ENCODE peak calls at places on chromosomes 13 and 19, in nine cellular contexts. I is activated CD4-positive, alpha-beta T cell treated with anti-CD3 and anti-CD28 coated beads, Interleukin-2, amount 50 U/mL, for 24 hours; Z is hepatocyte; A is G401; S is choroid plexus epithelial cell; Q is WTC11; D is nucleus accumbens; G is A172; R is neural crest cell. X is an unnamed sample.

GRCh38 chr19:7610491-7611240 is 15.0 kb downstream of the CAMSAP3 start:
- DNase-seq in I (no peak), D (no peak), Q (no peak), A (no peak), G (no peak), Z (no peak), R (no peak), S (no peak), X (no peak)

GRCh38 chr13:29943301-29944085 is 93.1 kb upstream of the UBL3 start:
- DNase-seq in Q (no peak), I (no peak), A (no peak), D (no peak), S (no peak), R (no peak), G (no peak), Z (no peak), X (no peak)

GRCh38 chr19:6724631-6725185 is 4.3 kb upstream of the C3 start:
- DNase-seq in D (no peak), A (no peak), S (no peak), I (no peak), Z (no peak), G (no peak), R (no peak), Q (no peak), X (no peak)

GRCh38 chr19:16285769-16286564 is 38.7 kb upstream of the KLF2 start:
- DNase-seq in G (no peak), I (no peak), Z (no peak), S (no peak), D (peak), Q (no peak), A (no peak), R (no peak), X (peak)

GRCh38 chr13:58056411-58056810 is 424.9 kb downstream of the PCDH17 start:
- DNase-seq in A (no peak), S (no peak), Q (no peak), R (no peak), G (no peak), D (no peak), Z (peak), I (no peak), X (no peak)

GRCh38 chr13:93505104-93505952 is 278.7 kb downstream of the GPC6 start:
- DNase-seq in D (no peak), Z (peak), S (peak), A (no peak), R (no peak), I (no peak), G (no peak), Q (no peak), X (peak)

GRCh38 chr19:48819366-48819816 is 8.6 kb upstream of the BCAT2 start:
- DNase-seq in A (peak), Z (peak), I (no peak), D (peak), G (peak), S (peak), R (no peak), Q (no peak), X (peak)

GRCh38 chr19:13086341-13086740 is 16.3 kb downstream of the LYL1 start:
- DNase-seq in A (no peak), G (no peak), I (no peak), S (no peak), D (no peak), R (no peak), Z (no peak), Q (no peak), X (no peak)

GRCh38 chr19:50330365-50331078 is 1.3 kb upstream of the KCNC3 start:
- DNase-seq in S (peak), I (peak), R (peak), G (peak), D (peak), Z (peak), Q (peak), A (peak), X (no peak)

GRCh38 chr19:7833225-7834156 is 3.5 kb downstream of the EVI5L start:
- DNase-seq in A (peak), G (peak), I (no peak), Z (no peak), Q (no peak), D (no peak), R (no peak), S (peak), X (peak)

GRCh38 chr19:15141143-15141542 is 33.9 kb downstream of the SYDE1 start:
- DNase-seq in R (no peak), I (no peak), D (no peak), A (no peak), G (no peak), Q (no peak), S (no peak), Z (no peak), X (no peak)

GRCh38 chr13:42803563-42804212 is 22.3 kb downstream of the FAM216B start:
- DNase-seq in R (no peak), Q (no peak), I (no peak), G (no peak), A (no peak), Z (no peak), S (peak), D (no peak), X (no peak)

GRCh38 chr13:51223284-51224270 is 1.4 kb downstream of the FAM124A start:
- DNase-seq in S (no peak), A (peak), R (no peak), Z (no peak), I (no peak), G (no peak), D (peak), Q (no peak), X (no peak)

GRCh38 chr19:52307275-52307674 is 10.3 kb downstream of the ZNF480 start:
- DNase-seq in R (no peak), D (no peak), Z (no peak), S (peak), I (no peak), G (peak), A (no peak), Q (peak), X (peak)

GRCh38 chr19:35052599-35053190 is 11.2 kb downstream of the HPN start:
- DNase-seq in G (no peak), D (no peak), I (no peak), S (no peak), R (no peak), Q (no peak), Z (no peak), A (peak), X (no peak)

GRCh38 chr19:7533281-7533819 is 2.2 kb upstream of the PNPLA6 start:
- DNase-seq in G (no peak), S (peak), I (no peak), R (no peak), D (peak), Q (peak), Z (no peak), A (peak), X (peak)

GRCh38 chr13:43484432-43485225 is 302.1 kb downstream of the ENOX1 start:
- DNase-seq in D (no peak), G (no peak), I (no peak), S (no peak), A (no peak), R (no peak), Q (no peak), Z (no peak), X (no peak)

GRCh38 chr19:54317108-54317964 is 4.4 kb upstream of the LILRA5 start:
- DNase-seq in D (no peak), G (no peak), R (no peak), Q (no peak), Z (no peak), A (no peak), I (no peak), S (no peak), X (no peak)